ENCODE peak calls at places on chromosome 3, in four cellular contexts. A is lower leg skin, F is GM20000, M is pancreas. J is an unnamed sample.

GRCh38 chr3:172379372-172379771 is 68.9 kb downstream of the GHSR start:
- DNase-seq in A (no peak), F (no peak), M (no peak), J (no peak)

GRCh38 chr3:169528289-169528688 is 135.2 kb downstream of the MECOM start:
- DNase-seq in A (no peak), F (no peak), M (no peak), J (no peak)

GRCh38 chr3:11391930-11392688 is 119.9 kb downstream of the ATG7 start:
- DNase-seq in A (no peak), F (no peak), M (no peak), J (no peak)

GRCh38 chr3:46917257-46917656 is 39.7 kb downstream of the PTH1R start:
- DNase-seq in A (no peak), F (no peak), M (no peak), J (no peak)

GRCh38 chr3:73813291-73813977 is 188.7 kb upstream of the PDZRN3 start:
- DNase-seq in A (no peak), F (no peak), M (no peak), J (no peak)

GRCh38 chr3:46019707-46020106 is 7.6 kb downstream of the XCR1 start:
- DNase-seq in A (no peak), F (no peak), M (no peak), J (no peak)

GRCh38 chr3:178802993-178803693 is 266.9 kb downstream of the KCNMB2 start:
- DNase-seq in A (no peak), F (no peak), M (no peak), J (no peak)

GRCh38 chr3:197293605-197294237 is 4.7 kb downstream of the DLG1 start:
- DNase-seq in A (no peak), F (no peak), M (no peak), J (no peak)

GRCh38 chr3:126103121-126104027 is 19.4 kb upstream of the SLC41A3 start:
- DNase-seq in A (peak), F (no peak), M (no peak), J (no peak)

GRCh38 chr3:50971487-50971924 is 296.8 kb downstream of the DOCK3 start:
- DNase-seq in A (no peak), F (peak), M (no peak), J (no peak)

GRCh38 chr3:129577925-129578742 is 28.3 kb downstream of the PLXND1 start:
- DNase-seq in A (no peak), F (peak), M (no peak), J (peak)

GRCh38 chr3:125431391-125431790 is 56.3 kb upstream of the ZNF148 start:
- DNase-seq in A (no peak), F (no peak), M (no peak), J (no peak)

GRCh38 chr3:16890605-16891333 is 6.0 kb downstream of the PLCL2 start:
- DNase-seq in A (no peak), F (no peak), M (no peak), J (no peak)

GRCh38 chr3:2098398-2099027 is at the start of gene CNTN4:
- DNase-seq in A (no peak), F (peak), M (peak), J (no peak)

GRCh38 chr3:111299070-111299672 is 227.6 kb downstream of the NECTIN3 start:
- DNase-seq in A (no peak), F (no peak), M (no peak), J (no peak)

GRCh38 chr3:10505791-10506585 is 602 bp upstream of the ATP2B2 start:
- DNase-seq in A (no peak), F (no peak), M (no peak), J (no peak)

GRCh38 chr3:123909785-123910184 is 25.7 kb upstream of the MYLK start:
- DNase-seq in A (no peak), F (peak), M (no peak), J (no peak)

GRCh38 chr3:123907720-123908119 is 23.6 kb upstream of the MYLK start:
- DNase-seq in A (no peak), F (no peak), M (no peak), J (no peak)
- TF ChIP-seq CTCF in A (no peak), F (no peak), M (no peak), J (no peak)

GRCh38 chr3:195129072-195129643 is 141.8 kb downstream of the XXYLT1 start:
- DNase-seq in A (no peak), F (no peak), M (no peak), J (no peak)

GRCh38 chr3:195135921-195136320 is 135.0 kb downstream of the XXYLT1 start:
- DNase-seq in A (no peak), F (no peak), M (no peak), J (no peak)

GRCh38 chr3:195131149-195131548 is 139.8 kb downstream of the XXYLT1 start:
- DNase-seq in A (no peak), F (no peak), M (no peak), J (no peak)

GRCh38 chr3:195129644-195130492 is 141.1 kb downstream of the XXYLT1 start:
- DNase-seq in A (no peak), F (peak), M (no peak), J (peak)

GRCh38 chr3:195133462-195133861 is 137.5 kb downstream of the XXYLT1 start:
- DNase-seq in A (peak), F (no peak), M (no peak), J (no peak)
- TF ChIP-seq CTCF in A (no peak), F (no peak), M (no peak), J (no peak)

GRCh38 chr3:116338713-116339112 is 106.6 kb downstream of the LSAMP start:
- DNase-seq in A (no peak), F (no peak), M (no peak), J (no peak)

GRCh38 chr3:116341381-116341780 is 103.9 kb downstream of the LSAMP start:
- DNase-seq in A (no peak), F (no peak), M (no peak), J (no peak)

GRCh38 chr3:116340680-116341216 is 104.5 kb downstream of the LSAMP start:
- DNase-seq in A (no peak), F (no peak), M (no peak), J (no peak)

GRCh38 chr3:116339441-116340028 is 105.8 kb downstream of the LSAMP start:
- DNase-seq in A (no peak), F (no peak), M (no peak), J (no peak)

GRCh38 chr3:116337229-116337628 is 108.1 kb downstream of the LSAMP start:
- DNase-seq in A (no peak), F (no peak), M (no peak), J (no peak)
- TF ChIP-seq CTCF in A (no peak), F (no peak), M (no peak), J (no peak)

GRCh38 chr3:14457999-14458398 is 55.6 kb downstream of the SLC6A6 start:
- DNase-seq in A (no peak), F (no peak), M (no peak), J (no peak)

GRCh38 chr3:14459787-14460186 is 57.4 kb downstream of the SLC6A6 start:
- DNase-seq in A (no peak), F (no peak), M (no peak), J (no peak)

GRCh38 chr3:14460342-14461005 is 58.1 kb downstream of the SLC6A6 start:
- DNase-seq in A (peak), F (no peak), M (peak), J (no peak)

GRCh38 chr3:14458434-14459280 is 56.3 kb downstream of the SLC6A6 start:
- DNase-seq in A (no peak), F (no peak), M (no peak), J (no peak)

DNA sequence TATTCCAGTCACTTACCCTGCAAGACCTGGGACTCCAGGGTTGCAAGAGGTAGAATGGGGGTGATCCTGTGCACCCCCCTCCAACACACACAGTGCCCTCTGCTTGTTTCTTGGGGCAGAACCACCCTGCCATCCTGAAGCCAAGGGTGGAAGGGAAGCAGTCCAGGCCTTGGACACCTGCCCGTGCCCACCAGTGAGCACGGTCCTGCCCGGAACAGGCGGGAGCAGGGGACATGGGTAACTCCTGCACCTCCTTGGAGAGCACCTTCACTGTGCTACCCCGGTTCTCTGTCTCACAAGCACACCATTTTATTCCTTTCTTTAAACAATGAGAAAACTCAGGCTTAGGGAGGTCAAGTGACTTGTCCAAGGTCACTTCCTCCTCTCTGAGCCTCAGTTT is 57.0 kb downstream of the SLC6A6 start:
- DNase-seq in A (no peak), F (no peak), M (no peak), J (no peak)
- TF ChIP-seq CTCF in A (no peak), F (no peak), M (no peak), J (no peak)

GRCh38 chr3:57038466-57039164 is 21.8 kb upstream of the SPATA12 start:
- DNase-seq in A (no peak), F (no peak), M (no peak), J (no peak)

GRCh38 chr3:57041674-57042073 is 18.8 kb upstream of the SPATA12 start:
- DNase-seq in A (no peak), F (no peak), M (no peak), J (no peak)

GRCh38 chr3:57031622-57032541 is 28.6 kb upstream of the SPATA12 start:
- DNase-seq in A (no peak), F (no peak), M (no peak), J (no peak)

GRCh38 chr3:57036952-57037351 is 23.5 kb upstream of the SPATA12 start:
- DNase-seq in A (no peak), F (no peak), M (no peak), J (no peak)
- TF ChIP-seq CTCF in A (no peak), F (no peak), M (no peak), J (no peak)

DNA sequence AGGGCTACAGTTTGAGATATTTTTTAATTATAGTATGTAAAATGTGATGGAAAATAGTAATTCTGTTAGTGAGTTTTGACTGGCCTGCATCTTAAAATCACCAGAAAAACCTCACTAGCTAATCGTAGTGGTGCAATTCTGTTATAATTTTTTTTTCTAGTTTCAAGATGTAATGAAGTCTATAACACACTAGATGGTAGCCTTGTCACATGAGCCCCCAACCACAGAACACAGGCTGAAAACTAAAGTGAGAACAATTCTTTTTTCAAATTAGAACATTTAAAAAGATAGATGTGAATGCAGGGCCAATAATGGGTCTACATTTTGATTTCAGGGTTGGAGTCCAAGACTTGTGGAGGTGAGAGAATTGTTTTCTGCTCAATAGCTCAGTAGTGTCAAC is 83.3 kb upstream of the KCNH8 start:
- DNase-seq in A (no peak), F (peak), M (no peak), J (no peak)
- TF ChIP-seq CTCF in A (no peak), F (no peak), M (peak), J (no peak)

J was measured in activated B cell treated with CpG ODN at 0.5 μM for 24 hours.